ENCODE peak calls at places on chromosomes 13 and 19, in eight cellular contexts. O, G, V, T, W, D, F and N are unnamed samples.

GRCh38 chr19:5943623-5944022 is 29.6 kb downstream of the CAPS start:
- DNase-seq in G (no peak), V (peak), T (no peak), W (no peak), D (no peak), O (no peak), F (no peak), N (no peak)

GRCh38 chr19:15122331-15123030 is 15.3 kb downstream of the SYDE1 start:
- DNase-seq in O (no peak), T (no peak), D (no peak), V (no peak), F (no peak), W (no peak), G (no peak), N (no peak)

GRCh38 chr13:97492684-97493371 is 58.9 kb downstream of the RAP2A start:
- DNase-seq in T (no peak), O (no peak), W (no peak), D (no peak), V (no peak), G (no peak), F (no peak), N (no peak)

GRCh38 chr19:3601021-3601420 is 5.7 kb downstream of the TBXA2R start:
- DNase-seq in D (no peak), G (no peak), F (no peak), W (no peak), O (no peak), T (no peak), V (no peak), N (no peak)

GRCh38 chr19:19602136-19602712 is 16.3 kb downstream of the PBX4 start:
- DNase-seq in F (peak), V (no peak), T (no peak), D (no peak), G (no peak), W (no peak), O (no peak), N (no peak)

GRCh38 chr19:10718205-10719196 is 622 bp downstream of the DNM2 start:
- DNase-seq in F (no peak), G (peak), W (no peak), O (no peak), V (peak), T (no peak), D (peak), N (no peak)

GRCh38 chr13:42875448-42876269 is 94.3 kb downstream of the FAM216B start:
- DNase-seq in O (no peak), T (no peak), D (no peak), G (peak), W (no peak), V (peak), F (no peak), N (no peak)

GRCh38 chr13:75934889-75935288 is 298.8 kb downstream of the LMO7 start:
- DNase-seq in T (peak), V (peak), G (no peak), F (no peak), D (no peak), O (no peak), W (no peak), N (peak)

GRCh38 chr19:6740589-6741348 is 1.3 kb downstream of the TRIP10 start:
- DNase-seq in W (no peak), D (no peak), G (peak), V (peak), F (no peak), O (no peak), T (no peak), N (no peak)

GRCh38 chr19:18225355-18225701 is 910 bp downstream of the PDE4C start:
- DNase-seq in O (no peak), W (no peak), T (no peak), G (no peak), F (no peak), V (no peak), D (no peak), N (no peak)

GRCh38 chr19:29483944-29484581 is 41.7 kb upstream of the VSTM2B start:
- DNase-seq in W (no peak), D (no peak), O (no peak), V (no peak), F (no peak), G (no peak), T (no peak), N (no peak)

GRCh38 chr13:26300140-26300539 is 46.2 kb downstream of the CDK8 start:
- DNase-seq in T (no peak), D (no peak), G (no peak), F (no peak), W (no peak), O (peak), V (peak), N (peak)

GRCh38 chr19:35040826-35041547 is 534 bp upstream of the HPN start:
- DNase-seq in W (peak), F (no peak), G (no peak), V (no peak), O (no peak), T (no peak), D (no peak), N (no peak)

GRCh38 chr19:53897459-53897858 is 11.6 kb upstream of the CACNG7 start:
- DNase-seq in D (no peak), F (no peak), V (no peak), T (no peak), O (no peak), G (no peak), W (no peak), N (no peak)

GRCh38 chr13:40812102-40812501 is 22.7 kb downstream of the SLC25A15 start:
- DNase-seq in F (no peak), T (no peak), W (no peak), D (no peak), O (no peak), G (no peak), V (no peak), N (no peak)

GRCh38 chr19:5480427-5480836 is 25.2 kb downstream of the ZNRF4 start:
- DNase-seq in O (no peak), D (no peak), T (peak), V (peak), F (peak), W (no peak), G (no peak), N (no peak)

GRCh38 chr13:113917096-113917495 is 53.2 kb upstream of the GAS6 start:
- DNase-seq in G (no peak), D (no peak), T (no peak), W (no peak), F (no peak), V (no peak), O (no peak), N (no peak)

GRCh38 chr19:49326165-49326704 is 1.2 kb upstream of the SLC6A16 start:
- DNase-seq in T (no peak), O (no peak), F (no peak), W (no peak), G (no peak), D (no peak), V (no peak), N (no peak)

GRCh38 chr13:37621811-37622361 is 23.3 kb upstream of the POSTN start:
- DNase-seq in F (no peak), V (peak), D (no peak), W (no peak), T (no peak), O (peak), G (no peak), N (no peak)

GRCh38 chr19:48784527-48784926 is 26.3 kb downstream of the BCAT2 start:
- DNase-seq in D (no peak), G (no peak), O (no peak), F (no peak), T (no peak), V (no peak), W (no peak), N (no peak)

GRCh38 chr19:12954150-12954962 is 2.7 kb downstream of the GADD45GIP1 start:
- DNase-seq in O (no peak), D (no peak), W (no peak), T (no peak), V (no peak), F (no peak), G (no peak), N (no peak)

GRCh38 chr19:1478934-1479707 is at the start of gene C19orf25:
- DNase-seq in F (peak), G (peak), O (peak), W (peak), D (peak), T (peak), V (peak), N (peak)

GRCh38 chr19:34991542-34992333 is 8.4 kb upstream of the GRAMD1A start:
- DNase-seq in D (no peak), W (no peak), O (no peak), T (no peak), G (no peak), V (no peak), F (no peak), N (no peak)

GRCh38 chr13:63497601-63498000 is 2082.0 kb upstream of the PCDH20 start:
- DNase-seq in D (no peak), T (no peak), G (no peak), F (no peak), W (no peak), O (peak), V (peak), N (no peak)

GRCh38 chr13:69324109-69324886 is 783.3 kb upstream of the ATXN8OS start:
- DNase-seq in V (peak), D (no peak), F (no peak), O (no peak), W (no peak), G (no peak), T (peak), N (peak)

GRCh38 chr19:58227964-58228583 is 640 bp upstream of the ZNF544 start:
- DNase-seq in F (no peak), T (no peak), O (no peak), W (no peak), D (no peak), V (peak), G (no peak), N (no peak)

GRCh38 chr13:114050536-114051450 is 76.9 kb upstream of the C13orf46 start:
- DNase-seq in W (no peak), D (no peak), F (no peak), T (no peak), G (no peak), O (no peak), V (no peak), N (no peak)

GRCh38 chr19:3606174-3606689 is 443 bp downstream of the TBXA2R start:
- DNase-seq in F (peak), G (no peak), T (peak), D (no peak), O (no peak), W (no peak), V (no peak), N (no peak)

GRCh38 chr13:97977376-97977705 is 23.9 kb downstream of the IPO5 start:
- DNase-seq in F (no peak), G (no peak), V (peak), O (no peak), D (no peak), T (no peak), W (no peak), N (no peak)

GRCh38 chr19:17259118-17259780 is 5.3 kb downstream of the USHBP1 start:
- DNase-seq in T (no peak), D (no peak), W (no peak), G (no peak), F (no peak), O (no peak), V (no peak), N (no peak)

GRCh38 chr13:52845766-52846566 is 2.5 kb downstream of the PCDH8 start:
- DNase-seq in W (peak), O (no peak), F (no peak), T (no peak), D (no peak), G (peak), V (no peak), N (no peak)

GRCh38 chr13:46355906-46356305 is 31.1 kb downstream of the RUBCNL start:
- DNase-seq in V (no peak), W (no peak), F (no peak), T (no peak), O (no peak), G (no peak), D (no peak), N (no peak)

GRCh38 chr19:30229524-30230174 is 142.5 kb upstream of the ZNF536 start:
- DNase-seq in F (no peak), O (no peak), T (no peak), W (no peak), G (peak), V (no peak), D (no peak), N (no peak)

GRCh38 chr13:81610613-81611012 is 1269.7 kb upstream of the SPRY2 start:
- DNase-seq in F (no peak), O (no peak), D (no peak), V (no peak), G (no peak), T (no peak), W (no peak), N (no peak)